ENCODE peak calls at places on chromosomes 5 and 9, in four cellular contexts. G is PC-3, O is right lobe of liver, P is nucleus accumbens. W is an unnamed sample.

GRCh38 chr5:14685757-14686156 is 21.2 kb downstream of the OTULIN start:
- DNase-seq in P (peak; percentile 31), O (no peak), G (peak; percentile 79), W (peak; percentile 28)

GRCh38 chr9:93035821-93036351 is 22.6 kb upstream of the SUSD3 start:
- DNase-seq in G (no peak), O (no peak), P (no peak), W (no peak)

GRCh38 chr5:35158627-35159369 is 71.5 kb downstream of the PRLR start:
- DNase-seq in G (no peak), O (no peak), P (no peak), W (no peak)

GRCh38 chr9:108100571-108100970 is 611.0 kb upstream of the KLF4 start:
- DNase-seq in G (no peak), P (no peak), O (no peak), W (no peak)

GRCh38 chr5:337565-338130 is 16.1 kb downstream of the AHRR start:
- DNase-seq in G (peak; percentile 50), O (no peak), P (no peak), W (no peak)

GRCh38 chr5:88677502-88677901 is 205.5 kb downstream of the MEF2C start:
- DNase-seq in G (no peak), P (no peak), O (no peak), W (no peak)

GRCh38 chr5:95794070-95794516 is 28.4 kb downstream of the GLRX start:
- DNase-seq in G (no peak), O (no peak), P (no peak), W (no peak)

GRCh38 chr5:31886206-31886605 is 247.3 kb downstream of the PDZD2 start:
- DNase-seq in G (no peak), O (no peak), P (peak; percentile 10), W (no peak)

GRCh38 chr9:128125575-128126354 is 1.8 kb downstream of the PTGES2 start:
- DNase-seq in G (no peak), P (no peak), O (peak; percentile 17), W (no peak)

GRCh38 chr5:83342475-83342874 is 129.1 kb upstream of the VCAN start:
- DNase-seq in G (no peak), P (no peak), O (no peak), W (no peak)

GRCh38 chr5:28495876-28496275 is 1457.5 kb upstream of the CDH9 start:
- DNase-seq in G (peak; percentile 35), P (no peak), O (no peak), W (no peak)

GRCh38 chr9:95138474-95138873 is 179.0 kb downstream of the FANCC start:
- DNase-seq in P (no peak), O (peak; percentile 87), G (peak; percentile 67), W (no peak)

GRCh38 chr5:1041225-1042186 is 32.9 kb downstream of the NKD2 start:
- DNase-seq in G (peak; percentile 53), O (no peak), P (no peak), W (no peak)

GRCh38 chr9:117729375-117729774 is 25.2 kb downstream of the TLR4 start:
- DNase-seq in G (no peak), P (no peak), O (no peak), W (no peak)

GRCh38 chr5:172716796-172717313 is 54.1 kb downstream of the DUSP1 start:
- DNase-seq in G (peak; percentile 83), O (peak; percentile 81), P (peak; percentile 65), W (peak; percentile 63)

GRCh38 chr5:8012131-8012977 is 143.4 kb downstream of the MTRR start:
- DNase-seq in O (no peak), P (no peak), G (no peak), W (no peak)

GRCh38 chr5:148559461-148559860 is 94.9 kb downstream of the HTR4 start:
- DNase-seq in G (no peak), O (no peak), P (no peak), W (no peak)

GRCh38 chr5:73266925-73267775 is 94.2 kb downstream of the TMEM174 start:
- DNase-seq in G (no peak), O (no peak), P (no peak), W (no peak)

GRCh38 chr5:133483406-133484090 is 128.8 kb downstream of the FSTL4 start:
- DNase-seq in O (peak; percentile 71), P (no peak), G (no peak), W (no peak)

GRCh38 chr5:58235279-58235678 is 224.6 kb downstream of the PLK2 start:
- DNase-seq in O (no peak), P (no peak), G (no peak), W (no peak)

GRCh38 chr9:69548676-69549075 is 123.5 kb downstream of the APBA1 start:
- DNase-seq in P (peak; percentile 27), G (no peak), O (no peak), W (no peak)

GRCh38 chr5:179455320-179455719 is 95.0 kb upstream of the RUFY1 start:
- DNase-seq in O (no peak), G (no peak), P (no peak), W (no peak)

GRCh38 chr5:7851617-7852289 is 820 bp upstream of the CFAP90 start:
- DNase-seq in P (no peak), O (peak; percentile 58), G (no peak), W (no peak)